ENCODE peak calls at places on chromosomes 2 and 18, in five cellular contexts. Y, K, F, W and O are unnamed samples.

GRCh38 chr2:222753251-222753824 is 81.9 kb downstream of the MOGAT1 start:
- DNase-seq in Y (no peak), K (no peak), F (peak), W (peak), O (no peak)

GRCh38 chr2:239046822-239047221 is 198.9 kb downstream of the TWIST2 start:
- DNase-seq in Y (no peak), K (no peak), F (no peak), W (no peak), O (no peak)

GRCh38 chr18:9392726-9393125 is 58.2 kb downstream of the TWSG1 start:
- DNase-seq in Y (no peak), K (no peak), F (no peak), W (no peak), O (no peak)

GRCh38 chr2:61759718-61760117 is 94.1 kb downstream of the FAM161A start:
- DNase-seq in Y (no peak), K (no peak), F (peak), W (no peak), O (no peak)

GRCh38 chr2:135378591-135378990 is 152.4 kb downstream of the ZRANB3 start:
- DNase-seq in Y (no peak), K (no peak), F (no peak), W (no peak), O (no peak)

GRCh38 chr2:205758051-205758450 is 75.8 kb downstream of the NRP2 start:
- DNase-seq in Y (no peak), K (no peak), F (peak), W (no peak), O (no peak)

GRCh38 chr18:37529296-37529695 is 36.3 kb downstream of the CELF4 start:
- DNase-seq in Y (no peak), K (no peak), F (no peak), W (no peak), O (no peak)

GRCh38 chr18:67199993-67200617 is 316.4 kb downstream of the DSEL start:
- DNase-seq in Y (no peak), K (no peak), F (peak), W (no peak), O (no peak)

GRCh38 chr2:3610415-3610814 is 15.5 kb downstream of the COLEC11 start:
- DNase-seq in Y (no peak), K (no peak), F (no peak), W (peak), O (no peak)

GRCh38 chr2:103401621-103402020 is 639.8 kb downstream of the TMEM182 start:
- DNase-seq in Y (no peak), K (peak), F (no peak), W (no peak), O (no peak)

GRCh38 chr18:63025251-63025710 is 294.3 kb downstream of the BCL2 start:
- DNase-seq in Y (no peak), K (peak), F (peak), W (no peak), O (no peak)

GRCh38 chr2:150426724-150427123 is 60.7 kb downstream of the RND3 start:
- DNase-seq in Y (no peak), K (no peak), F (no peak), W (no peak), O (no peak)

GRCh38 chr2:230694241-230694640 is 18.4 kb upstream of the CAB39 start:
- DNase-seq in Y (no peak), K (no peak), F (no peak), W (no peak), O (no peak)

GRCh38 chr2:8659092-8659734 is 22.6 kb upstream of the ID2 start:
- DNase-seq in Y (no peak), K (no peak), F (no peak), W (no peak), O (no peak)

GRCh38 chr2:138485019-138485418 is 16.6 kb upstream of the SPOPL start:
- DNase-seq in Y (no peak), K (no peak), F (no peak), W (no peak), O (no peak)

GRCh38 chr2:78061301-78061700 is 539.1 kb upstream of the LRRTM4 start:
- DNase-seq in Y (no peak), K (peak), F (no peak), W (no peak), O (no peak)

GRCh38 chr2:133362061-133362476 is 206.2 kb downstream of the NCKAP5 start:
- DNase-seq in Y (no peak), K (no peak), F (peak), W (no peak), O (no peak)

GRCh38 chr2:177239934-177240600 is 24.5 kb downstream of the NFE2L2 start:
- DNase-seq in Y (no peak), K (no peak), F (no peak), W (no peak), O (no peak)

GRCh38 chr2:164252568-164253287 is 368.6 kb downstream of the GRB14 start:
- DNase-seq in Y (no peak), K (no peak), F (no peak), W (no peak), O (no peak)

GRCh38 chr2:203018181-203018580 is 3.5 kb downstream of the NBEAL1 start:
- DNase-seq in Y (no peak), K (no peak), F (peak), W (no peak), O (no peak)

GRCh38 chr18:32831781-32832180 is 59.0 kb upstream of the KLHL14 start:
- DNase-seq in Y (no peak), K (no peak), F (no peak), W (no peak), O (no peak)